ENCODE peak calls at places on chromosomes 2 and 18, in five cellular contexts. One of them, this sample, is unnamed.
A peak's percentile ranks its signal among the peaks of the same experiment; 100 is the strongest.

GRCh38 chr2:237592425-237592980 is 2.0 kb upstream of the RAB17 start:
- DNase-seq in sciatic nerve: no peak
- DNase-seq in HCT116: no peak
- DNase-seq in SW480: no peak
- DNase-seq in iris pigment epithelial cell: no peak
- DNase-seq in this sample: no peak

GRCh38 chr2:133365117-133365516 is 203.1 kb downstream of the NCKAP5 start:
- DNase-seq in sciatic nerve: no peak
- DNase-seq in HCT116: no peak
- DNase-seq in SW480: no peak
- DNase-seq in iris pigment epithelial cell: peak; percentile 38
- DNase-seq in this sample: no peak

GRCh38 chr2:43110442-43110871 is 115.9 kb downstream of the ZFP36L2 start:
- DNase-seq in sciatic nerve: no peak
- DNase-seq in HCT116: no peak
- DNase-seq in SW480: no peak
- DNase-seq in iris pigment epithelial cell: peak; percentile 81
- DNase-seq in this sample: peak; percentile 82

GRCh38 chr2:229416116-229416694 is 145.1 kb upstream of the PID1 start:
- DNase-seq in sciatic nerve: peak; percentile 71
- DNase-seq in HCT116: no peak
- DNase-seq in SW480: no peak
- DNase-seq in iris pigment epithelial cell: peak; percentile 98
- DNase-seq in this sample: peak; percentile 94

GRCh38 chr2:198767694-198768093 is 690.0 kb downstream of the SATB2 start:
- DNase-seq in sciatic nerve: no peak
- DNase-seq in HCT116: no peak
- DNase-seq in SW480: no peak
- DNase-seq in iris pigment epithelial cell: no peak
- DNase-seq in this sample: no peak

GRCh38 chr2:85178154-85178553 is 45.0 kb downstream of the TCF7L1 start:
- DNase-seq in sciatic nerve: no peak
- DNase-seq in HCT116: no peak
- DNase-seq in SW480: no peak
- DNase-seq in iris pigment epithelial cell: no peak
- DNase-seq in this sample: no peak

GRCh38 chr2:240898731-240899467 is 2.9 kb upstream of the MAB21L4 start:
- DNase-seq in sciatic nerve: no peak
- DNase-seq in HCT116: no peak
- DNase-seq in SW480: peak; percentile 61
- DNase-seq in iris pigment epithelial cell: no peak
- DNase-seq in this sample: no peak

GRCh38 chr2:197306691-197307030 is 3.9 kb downstream of the ANKRD44 start:
- DNase-seq in sciatic nerve: no peak
- DNase-seq in HCT116: no peak
- DNase-seq in SW480: no peak
- DNase-seq in iris pigment epithelial cell: no peak
- DNase-seq in this sample: peak; percentile 72

GRCh38 chr2:109695290-109695689 is 81.1 kb downstream of the SOWAHC start:
- DNase-seq in sciatic nerve: no peak
- DNase-seq in HCT116: no peak
- DNase-seq in SW480: no peak
- DNase-seq in iris pigment epithelial cell: no peak
- DNase-seq in this sample: peak; percentile 21

GRCh38 chr2:239807568-239807967 is 217.6 kb downstream of the NDUFA10 start:
- DNase-seq in sciatic nerve: peak; percentile 18
- DNase-seq in HCT116: no peak
- DNase-seq in SW480: no peak
- DNase-seq in iris pigment epithelial cell: no peak
- DNase-seq in this sample: peak; percentile 45

GRCh38 chr2:157480182-157480961 is 36.5 kb upstream of the CYTIP start:
- DNase-seq in sciatic nerve: peak; percentile 60
- DNase-seq in HCT116: no peak
- DNase-seq in SW480: no peak
- DNase-seq in iris pigment epithelial cell: peak; percentile 41
- DNase-seq in this sample: no peak

GRCh38 chr18:42953306-42953705 is 162.2 kb downstream of the RIT2 start:
- DNase-seq in sciatic nerve: no peak
- DNase-seq in HCT116: no peak
- DNase-seq in SW480: no peak
- DNase-seq in iris pigment epithelial cell: no peak
- DNase-seq in this sample: no peak

GRCh38 chr2:173400760-173401159 is 46.1 kb downstream of the CDCA7 start:
- DNase-seq in sciatic nerve: no peak
- DNase-seq in HCT116: peak; percentile 43
- DNase-seq in SW480: peak; percentile 20
- DNase-seq in iris pigment epithelial cell: no peak
- DNase-seq in this sample: no peak

GRCh38 chr2:10447300-10448207 is 573 bp downstream of the ODC1 start:
- DNase-seq in sciatic nerve: no peak
- DNase-seq in HCT116: no peak
- DNase-seq in SW480: peak; percentile 46
- DNase-seq in iris pigment epithelial cell: peak; percentile 54
- DNase-seq in this sample: no peak

GRCh38 chr2:163767097-163767496 is 31.3 kb upstream of the FIGN start:
- DNase-seq in sciatic nerve: no peak
- DNase-seq in HCT116: no peak
- DNase-seq in SW480: no peak
- DNase-seq in iris pigment epithelial cell: no peak
- DNase-seq in this sample: no peak

GRCh38 chr18:9734189-9734588 is 26.1 kb downstream of the RAB31 start:
- DNase-seq in sciatic nerve: no peak
- DNase-seq in HCT116: no peak
- DNase-seq in SW480: no peak
- DNase-seq in iris pigment epithelial cell: no peak
- DNase-seq in this sample: no peak

GRCh38 chr18:52312321-52312720 is 27.7 kb upstream of the DCC start:
- DNase-seq in sciatic nerve: no peak
- DNase-seq in HCT116: no peak
- DNase-seq in SW480: peak; percentile 56
- DNase-seq in iris pigment epithelial cell: no peak
- DNase-seq in this sample: no peak

GRCh38 chr2:20661028-20661980 is 5.6 kb upstream of the GDF7 start:
- DNase-seq in sciatic nerve: peak; percentile 80
- DNase-seq in HCT116: peak; percentile 69
- DNase-seq in SW480: peak; percentile 73
- DNase-seq in iris pigment epithelial cell: peak; percentile 65
- DNase-seq in this sample: peak; percentile 85

GRCh38 chr2:207115715-207116364 is 49.9 kb downstream of the KLF7 start:
- DNase-seq in sciatic nerve: no peak
- DNase-seq in HCT116: no peak
- DNase-seq in SW480: no peak
- DNase-seq in iris pigment epithelial cell: peak; percentile 39
- DNase-seq in this sample: peak; percentile 74

GRCh38 chr2:1248187-1248586 is 165.1 kb upstream of the TPO start:
- DNase-seq in sciatic nerve: no peak
- DNase-seq in HCT116: no peak
- DNase-seq in SW480: no peak
- DNase-seq in iris pigment epithelial cell: no peak
- DNase-seq in this sample: no peak

GRCh38 chr2:26588576-26588975 is 52.6 kb downstream of the CIB4 start:
- DNase-seq in sciatic nerve: peak; percentile 14
- DNase-seq in HCT116: no peak
- DNase-seq in SW480: no peak
- DNase-seq in iris pigment epithelial cell: no peak
- DNase-seq in this sample: peak; percentile 35

GRCh38 chr18:2654105-2654827 is 1.3 kb upstream of the SMCHD1 start:
- DNase-seq in sciatic nerve: no peak
- DNase-seq in HCT116: no peak
- DNase-seq in SW480: peak; percentile 31
- DNase-seq in iris pigment epithelial cell: peak; percentile 8
- DNase-seq in this sample: no peak

GRCh38 chr2:26080356-26080755 is 46.5 kb downstream of the RAB10 start:
- DNase-seq in sciatic nerve: no peak
- DNase-seq in HCT116: no peak
- DNase-seq in SW480: no peak
- DNase-seq in iris pigment epithelial cell: peak; percentile 45
- DNase-seq in this sample: no peak

GRCh38 chr18:11800947-11801346 is 50.3 kb upstream of the CHMP1B start:
- DNase-seq in sciatic nerve: no peak
- DNase-seq in HCT116: no peak
- DNase-seq in SW480: no peak
- DNase-seq in iris pigment epithelial cell: no peak
- DNase-seq in this sample: no peak

GRCh38 chr2:241551599-241551997 is 6.9 kb upstream of the BOK start:
- DNase-seq in sciatic nerve: no peak
- DNase-seq in HCT116: no peak
- DNase-seq in SW480: no peak
- DNase-seq in iris pigment epithelial cell: no peak
- DNase-seq in this sample: no peak

GRCh38 chr2:143300531-143300930 is 171.3 kb downstream of the ARHGAP15 start:
- DNase-seq in sciatic nerve: no peak
- DNase-seq in HCT116: no peak
- DNase-seq in SW480: no peak
- DNase-seq in iris pigment epithelial cell: peak; percentile 30
- DNase-seq in this sample: no peak

GRCh38 chr2:239168575-239168974 is 232.2 kb downstream of the HDAC4 start:
- DNase-seq in sciatic nerve: peak; percentile 57
- DNase-seq in HCT116: no peak
- DNase-seq in SW480: no peak
- DNase-seq in iris pigment epithelial cell: no peak
- DNase-seq in this sample: peak; percentile 68

This sample was measured in sigmoid colon.